ENCODE peak calls at places on chromosomes 1 and 21, in seven cellular contexts. Y is activated T-cell treated with anti-CD3 and anti-CD28 coated beads for 1 hour, X is nephron progenitor cell, V is posterior cingulate gyrus, J is NCI-H1694 treated with DMSO at 0.1 percent for 48 hours, U is HS-27A, P is hypothalamus. N is an unnamed sample.

GRCh38 chr1:188244681-188245080 is 1415.9 kb downstream of the PLA2G4A start:
- DNase-seq in V (no peak), X (no peak), P (no peak), J (no peak), Y (no peak), U (no peak), N (no peak)

GRCh38 chr1:223037845-223038244 is 105.2 kb downstream of the TLR5 start:
- DNase-seq in P (no peak), J (no peak), Y (no peak), V (no peak), U (no peak), X (no peak), N (no peak)

GRCh38 chr1:101833312-101833711 is 163.4 kb downstream of the OLFM3 start:
- DNase-seq in Y (no peak), J (no peak), V (no peak), U (no peak), P (no peak), X (no peak), N (no peak)

GRCh38 chr1:57719274-57719673 is 295.4 kb upstream of the DAB1 start:
- DNase-seq in V (no peak), P (no peak), Y (no peak), X (no peak), J (no peak), U (no peak), N (no peak)

GRCh38 chr1:94778808-94779207 is 41.3 kb upstream of the SLC44A3 start:
- DNase-seq in X (no peak), J (no peak), Y (no peak), V (no peak), P (no peak), U (no peak), N (no peak)

GRCh38 chr1:18422076-18422777 is 58.5 kb upstream of the KLHDC7A start:
- DNase-seq in U (no peak), V (no peak), P (no peak), X (no peak), J (no peak), Y (no peak), N (no peak)

GRCh38 chr1:153866045-153866850 is 56.5 kb downstream of the GATAD2B start:
- DNase-seq in Y (no peak), V (no peak), P (no peak), X (no peak), J (peak), U (no peak), N (no peak)

GRCh38 chr1:77834771-77835334 is 53.6 kb upstream of the NEXN start:
- DNase-seq in P (no peak), J (no peak), U (no peak), X (no peak), V (no peak), Y (no peak), N (no peak)

GRCh38 chr21:45856422-45856821 is 125.1 kb upstream of the COL6A1 start:
- DNase-seq in P (no peak), J (no peak), V (no peak), U (no peak), Y (no peak), X (no peak), N (no peak)

GRCh38 chr1:43057567-43057966 is 98.9 kb upstream of the SLC2A1 start:
- DNase-seq in Y (no peak), J (no peak), U (no peak), V (no peak), X (no peak), P (no peak), N (no peak)

GRCh38 chr1:29689372-29690030 is 453.2 kb downstream of the PTPRU start:
- DNase-seq in P (no peak), X (no peak), U (no peak), Y (no peak), J (no peak), V (no peak), N (no peak)

GRCh38 chr21:25733859-25734653 is 648 bp downstream of the ATP5PF start:
- DNase-seq in V (peak), J (peak), U (no peak), Y (peak), P (no peak), X (peak), N (peak)

GRCh38 chr1:29425656-29426055 is 189.3 kb downstream of the PTPRU start:
- DNase-seq in U (no peak), J (no peak), P (no peak), X (no peak), V (no peak), Y (no peak), N (peak)

GRCh38 chr1:119791377-119791776 is 19.9 kb downstream of the REG4 start:
- DNase-seq in Y (no peak), P (no peak), U (no peak), V (no peak), J (no peak), X (no peak), N (no peak)

GRCh38 chr1:234400773-234401172 is 27.5 kb downstream of the COA6 start:
- DNase-seq in J (no peak), U (no peak), X (no peak), P (no peak), Y (no peak), V (no peak), N (no peak)

GRCh38 chr1:41452704-41453350 is 31.7 kb downstream of the EDN2 start:
- DNase-seq in Y (no peak), X (no peak), P (no peak), V (no peak), U (no peak), J (no peak), N (no peak)